ENCODE peak calls at places on chromosomes 13 and 19, in four cellular contexts. W, N, G and V are unnamed samples.

GRCh38 chr13:35470671-35471465 is 5.6 kb downstream of the MAB21L1 start:
- DNase-seq in W (peak), N (no peak), G (peak), V (peak)

GRCh38 chr13:93388701-93389100 is 162.1 kb downstream of the GPC6 start:
- DNase-seq in W (no peak), N (no peak), G (no peak), V (no peak)

GRCh38 chr13:42363941-42364612 is 92.1 kb downstream of the AKAP11 start:
- DNase-seq in W (no peak), N (no peak), G (no peak), V (no peak)

GRCh38 chr19:45860359-45861259 is 2.3 kb downstream of the SYMPK start:
- DNase-seq in W (no peak), N (no peak), G (no peak), V (no peak)

GRCh38 chr13:109871018-109871370 is 84.6 kb upstream of the IRS2 start:
- DNase-seq in W (no peak), N (no peak), G (no peak), V (no peak)

GRCh38 chr19:58001895-58002369 is 688 bp downstream of the ZNF606 start:
- DNase-seq in W (no peak), N (no peak), G (no peak), V (no peak)

GRCh38 chr13:73138967-73139491 is 80.2 kb downstream of the KLF5 start:
- DNase-seq in W (no peak), N (no peak), G (no peak), V (no peak)

GRCh38 chr19:44740351-44740824 is 8.1 kb upstream of the BCL3 start:
- DNase-seq in W (no peak), N (no peak), G (no peak), V (no peak)

GRCh38 chr13:105925496-105925895 is 610.0 kb downstream of the EFNB2 start:
- DNase-seq in W (no peak), N (no peak), G (no peak), V (no peak)

GRCh38 chr19:18539372-18539771 is 4.0 kb downstream of the FKBP8 start:
- DNase-seq in W (no peak), N (no peak), G (no peak), V (no peak)

GRCh38 chr19:18541992-18542935 is 1.1 kb downstream of the FKBP8 start:
- DNase-seq in W (peak), N (no peak), G (no peak), V (no peak)

GRCh38 chr19:18541258-18541991 is 1.9 kb downstream of the FKBP8 start:
- DNase-seq in W (no peak), N (no peak), G (no peak), V (no peak)

GRCh38 chr19:18542936-18543813 is at the start of gene FKBP8:
- DNase-seq in W (peak), N (no peak), G (peak), V (peak)

GRCh38 chr19:18543814-18544475 is 572 bp upstream of the FKBP8 start:
- DNase-seq in W (peak), N (no peak), G (peak), V (no peak)
- TF ChIP-seq CTCF in W (no peak), N (no peak), G (no peak), V (no peak)

GRCh38 chr19:898663-899062 is 5.4 kb downstream of the RNU6-9 start:
- DNase-seq in W (peak), N (no peak), G (no peak), V (no peak)

GRCh38 chr19:896434-896833 is 3.1 kb downstream of the RNU6-9 start:
- DNase-seq in W (no peak), N (no peak), G (no peak), V (no peak)

GRCh38 chr19:899363-900301 is 6.3 kb downstream of the RNU6-9 start:
- DNase-seq in W (no peak), N (no peak), G (no peak), V (no peak)

GRCh38 chr19:896999-897398 is 3.7 kb downstream of the RNU6-9 start:
- DNase-seq in W (no peak), N (no peak), G (no peak), V (no peak)

GRCh38 chr19:897442-898039 is 4.3 kb downstream of the RNU6-9 start:
- DNase-seq in W (peak), N (no peak), G (no peak), V (no peak)
- TF ChIP-seq CTCF in W (peak), N (peak), G (no peak), V (peak)

DNA sequence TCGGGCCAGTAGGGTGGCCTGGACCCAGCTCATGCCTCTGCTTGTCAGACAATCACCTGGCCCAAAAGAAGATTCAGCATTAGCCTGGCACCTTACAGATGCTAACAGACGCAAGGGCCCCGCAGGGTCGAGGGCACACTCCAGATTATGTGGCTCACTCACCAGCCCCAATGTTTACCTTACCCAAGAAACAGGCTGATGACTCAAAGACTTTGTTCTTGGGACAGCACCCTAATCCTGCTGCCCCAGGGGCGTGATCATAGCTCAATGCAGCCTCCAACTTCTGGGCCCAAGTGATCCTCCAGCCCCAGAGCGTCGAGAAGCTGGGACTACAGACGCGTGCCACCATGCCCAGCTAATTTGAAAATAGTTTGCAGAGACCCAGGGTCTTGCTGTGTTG is 9.8 kb downstream of the ECSIT start:
- DNase-seq in W (no peak), N (no peak), G (no peak), V (no peak)
- TF ChIP-seq CTCF in W (no peak), N (no peak), G (no peak), V (no peak)

DNA sequence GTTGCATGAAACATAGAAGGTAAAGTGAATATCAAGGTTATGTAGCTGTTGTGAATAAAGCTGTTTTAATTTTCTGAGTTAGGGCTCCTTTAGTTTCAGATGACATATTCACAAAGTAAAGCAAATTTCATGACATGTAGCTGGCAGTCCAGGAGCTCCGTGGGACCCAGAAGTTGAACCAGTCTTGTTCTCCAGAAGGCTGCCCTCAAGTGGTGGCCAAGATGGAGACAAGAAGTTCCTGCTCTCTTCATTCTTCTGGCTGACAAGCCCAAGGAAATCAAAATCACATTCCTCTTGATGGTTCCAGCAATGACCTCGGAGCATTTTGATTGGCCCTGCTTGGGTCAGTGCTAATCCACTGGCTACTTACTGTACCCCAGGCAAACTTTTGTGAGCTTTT is 128.7 kb downstream of the LIG4 start:
- DNase-seq in W (peak), N (no peak), G (no peak), V (no peak)
- TF ChIP-seq CTCF in W (peak), N (no peak), G (no peak), V (peak)

DNA sequence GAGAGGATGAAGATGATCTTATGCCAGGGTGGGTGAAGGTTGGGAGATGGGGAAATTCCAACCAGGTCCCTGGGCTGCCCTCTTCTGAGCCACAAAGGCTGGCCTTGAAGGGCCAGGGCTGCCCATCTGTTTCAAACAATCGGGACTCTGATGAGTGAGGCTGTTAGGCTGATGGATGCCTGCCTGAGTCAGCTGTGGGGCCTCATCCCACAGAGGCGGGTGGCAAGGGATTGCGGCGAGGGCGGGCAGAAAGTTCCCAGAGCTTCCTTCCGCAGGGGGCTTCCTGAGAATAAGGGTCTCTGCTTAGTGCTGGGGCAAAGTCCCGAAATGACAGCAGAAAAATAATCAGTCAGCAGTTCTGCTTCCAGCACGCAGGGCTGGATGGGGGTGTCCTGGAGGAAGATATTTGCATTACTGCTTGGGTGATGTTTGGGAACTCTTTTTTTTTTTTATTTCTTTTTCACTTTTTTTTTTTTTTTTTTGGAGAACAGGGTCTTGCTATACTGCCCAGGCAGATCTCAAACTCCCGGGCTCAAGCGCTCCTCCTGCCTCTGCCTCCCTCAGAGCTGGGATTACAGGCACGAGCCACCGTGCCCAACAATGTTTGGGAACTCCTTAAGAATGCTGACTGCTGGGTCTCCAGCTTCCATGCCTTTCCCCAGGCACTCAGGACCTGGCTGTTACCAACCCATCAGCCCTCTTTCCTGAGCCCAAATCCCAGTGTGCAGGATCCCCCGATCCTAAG is 14.1 kb downstream of the SH3GL1 start:
- DNase-seq in W (no peak), N (no peak), G (no peak), V (no peak)
- TF ChIP-seq CTCF in W (no peak), N (peak), G (no peak), V (no peak)

DNA sequence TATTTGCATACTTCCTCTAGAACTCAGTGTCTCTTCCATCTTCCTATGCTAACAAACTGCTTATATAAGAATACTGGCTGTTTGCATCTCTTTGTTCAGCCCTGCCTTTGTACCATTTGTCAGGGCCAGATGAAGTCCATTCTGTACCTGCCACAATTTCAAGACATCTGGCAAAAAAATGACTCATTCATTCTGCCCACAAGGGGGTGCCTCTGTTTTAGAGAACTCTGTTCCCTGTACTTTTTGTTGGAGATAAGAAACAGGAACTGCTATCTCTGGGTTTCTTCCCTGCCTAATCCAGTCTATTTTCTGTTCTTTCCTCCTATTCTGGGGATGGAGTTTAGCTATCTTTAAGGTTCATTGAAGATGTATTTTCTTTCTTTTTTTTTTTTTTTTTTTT is 23.0 kb downstream of the ZNF568 start:
- DNase-seq in W (no peak), N (no peak), G (no peak), V (no peak)
- TF ChIP-seq CTCF in W (no peak), N (no peak), G (no peak), V (no peak)

DNA sequence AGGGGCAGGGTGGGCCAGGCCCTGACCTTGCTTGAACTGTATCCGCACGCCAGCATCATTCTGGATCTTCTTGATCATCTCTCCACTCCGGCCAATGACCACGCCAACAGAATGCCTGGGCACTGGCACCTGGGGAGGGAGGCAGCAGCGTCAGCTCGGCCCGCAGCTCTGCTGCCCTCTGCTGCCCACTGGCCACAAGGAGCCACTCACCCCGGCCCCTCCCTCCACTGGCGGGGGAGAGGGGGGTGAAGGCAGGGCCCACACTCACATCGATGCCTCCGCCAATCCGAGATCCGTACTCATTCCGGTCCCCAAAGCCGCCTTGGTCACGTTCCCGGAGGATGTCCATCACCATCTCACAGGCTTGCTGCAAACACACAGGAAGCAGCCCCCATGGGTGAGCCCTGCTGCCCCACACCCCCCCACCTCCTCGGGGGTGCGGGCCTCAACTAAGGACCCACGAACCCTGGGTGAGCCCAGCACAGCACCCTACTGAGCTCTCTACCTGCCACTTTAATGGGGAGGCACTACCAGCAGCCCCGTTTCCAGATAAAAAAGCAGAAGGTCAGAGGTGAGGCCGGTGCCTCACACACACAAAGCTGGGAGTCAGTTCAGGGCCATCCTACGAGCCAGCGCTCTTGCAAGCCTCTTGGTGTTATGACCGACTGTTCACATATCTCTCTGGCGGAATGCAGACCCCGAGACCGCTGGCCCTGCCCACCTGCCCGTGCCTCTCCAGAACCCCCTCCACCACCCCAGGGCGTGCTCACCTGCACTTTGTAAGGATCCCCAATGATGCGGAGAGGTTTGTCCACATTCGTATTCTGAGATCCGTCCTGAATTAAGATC is 6.7 kb downstream of the KHSRP start:
- DNase-seq in W (peak), N (no peak), G (no peak), V (no peak)
- TF ChIP-seq CTCF in W (peak), N (peak), G (peak), V (peak)

DNA sequence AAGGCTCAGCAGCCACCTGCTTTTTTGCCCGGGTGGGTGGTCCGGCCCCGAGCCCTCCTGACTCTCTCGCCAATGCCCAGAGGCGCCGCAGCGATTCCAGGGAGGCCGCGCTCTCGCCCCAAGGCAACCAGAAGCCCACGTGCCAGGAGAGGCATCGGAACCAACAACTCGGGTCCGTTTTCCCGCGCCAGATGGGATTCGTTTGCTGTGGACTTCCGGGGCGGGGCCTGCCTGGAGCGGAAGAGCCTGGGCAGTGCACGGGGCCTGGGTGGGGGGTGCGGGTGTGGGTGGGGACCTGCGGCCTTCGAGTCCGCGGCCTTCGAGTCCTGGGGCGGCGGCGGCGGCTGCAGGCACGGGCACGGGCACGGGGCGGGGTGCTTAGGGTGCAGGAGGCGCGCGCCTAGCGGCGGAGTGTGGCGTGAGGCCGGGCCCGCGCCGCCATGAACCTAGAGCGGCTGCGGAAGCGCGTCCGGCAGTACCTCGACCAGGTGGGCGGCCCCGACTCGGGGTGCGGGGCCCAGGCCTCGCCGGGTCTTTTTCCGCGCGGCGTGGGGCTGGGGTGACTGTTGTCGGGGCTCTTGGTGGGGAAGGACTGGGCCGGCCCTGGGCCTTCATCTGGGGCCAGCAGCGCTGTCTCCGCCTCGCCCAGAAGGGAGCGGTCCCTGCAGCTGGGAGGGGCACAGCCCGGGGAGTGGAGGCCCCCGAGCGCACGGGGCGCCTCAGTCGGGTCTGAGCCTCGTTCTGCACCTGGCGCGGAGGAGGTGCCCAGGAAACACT is at the start of gene CDC16:
- DNase-seq in W (peak), N (peak), G (peak), V (peak)
- TF ChIP-seq CTCF in W (peak), N (no peak), G (peak), V (peak)